ENCODE peak calls at places on chromosome 22, in seven cellular contexts. W is A549, F is right lobe of liver, K is IMR-90, T is upper lobe of left lung, C is tibial nerve, S is body of pancreas. L is an unnamed sample.

GRCh38 chr22:46021577-46021976 is 44.6 kb upstream of the WNT7B start:
- DNase-seq in W (no peak), F (peak; percentile 20), C (no peak), T (no peak), K (no peak), S (no peak), L (no peak)

GRCh38 chr22:45969414-45969799 is 7.6 kb downstream of the WNT7B start:
- DNase-seq in W (no peak), C (no peak), K (no peak), T (peak; percentile 77), S (no peak), F (no peak), L (no peak)

GRCh38 chr22:44404341-44405020 is 91.7 kb upstream of the SHISAL1 start:
- DNase-seq in T (no peak), W (no peak), F (peak; percentile 38), C (no peak), S (no peak), K (no peak), L (no peak)

GRCh38 chr22:28250036-28250695 is 331.1 kb upstream of the PITPNB start:
- DNase-seq in C (no peak), T (no peak), F (no peak), S (no peak), K (no peak), W (no peak), L (no peak)

GRCh38 chr22:28269277-28269676 is 350.2 kb upstream of the PITPNB start:
- DNase-seq in T (no peak), K (no peak), F (no peak), C (no peak), W (no peak), S (no peak), L (no peak)

GRCh38 chr22:46750861-46751260 is 11.6 kb upstream of the TBC1D22A start:
- DNase-seq in F (peak; percentile 72), C (no peak), T (no peak), S (no peak), W (no peak), K (no peak), L (no peak)

GRCh38 chr22:23110922-23111527 is 30.8 kb downstream of the RSPH14 start:
- DNase-seq in W (no peak), T (no peak), C (no peak), K (no peak), F (no peak), S (no peak), L (no peak)

GRCh38 chr22:19113429-19113828 is 8.8 kb downstream of the DGCR2 start:
- DNase-seq in K (no peak), C (no peak), W (no peak), T (no peak), S (no peak), F (no peak), L (no peak)

GRCh38 chr22:41523464-41524221 is 20.6 kb downstream of the POLR3H start:
- DNase-seq in W (no peak), C (no peak), K (peak; percentile 89), F (no peak), S (peak; percentile 30), T (no peak), L (peak; percentile 62)

GRCh38 chr22:41524283-41524682 is 20.0 kb downstream of the POLR3H start:
- DNase-seq in F (peak; percentile 87), W (no peak), S (peak; percentile 75), C (peak; percentile 67), T (no peak), K (peak; percentile 78), L (no peak)

GRCh38 chr22:41524809-41525449 is 19.3 kb downstream of the POLR3H start:
- DNase-seq in F (no peak), T (peak; percentile 66), K (no peak), S (no peak), C (no peak), W (no peak), L (no peak)

GRCh38 chr22:41521166-41521565 is 23.1 kb downstream of the POLR3H start:
- DNase-seq in S (no peak), F (no peak), T (no peak), W (no peak), C (no peak), K (no peak), L (no peak)

GRCh38 chr22:41522813-41523212 is 21.5 kb downstream of the POLR3H start:
- DNase-seq in T (no peak), K (no peak), C (no peak), S (no peak), F (no peak), W (no peak), L (no peak)
- TF ChIP-seq POLR2A in T (no peak), K (no peak), C (no peak), S (no peak), F (no peak), W (no peak), L (no peak)

GRCh38 chr22:31488346-31488883 is 1.2 kb downstream of the EIF4ENIF1 start:
- DNase-seq in W (no peak), C (no peak), S (no peak), F (no peak), T (no peak), K (no peak), L (peak; percentile 29)

GRCh38 chr22:31488988-31489617 is 539 bp downstream of the EIF4ENIF1 start:
- DNase-seq in F (peak; percentile 63), K (peak; percentile 7), C (no peak), T (no peak), S (peak; percentile 25), W (no peak), L (peak; percentile 75)

GRCh38 chr22:31491218-31491962 is 1.7 kb upstream of the EIF4ENIF1 start:
- DNase-seq in S (no peak), T (no peak), F (no peak), C (no peak), K (no peak), W (no peak), L (no peak)

GRCh38 chr22:31490496-31490925 is 869 bp upstream of the EIF4ENIF1 start:
- DNase-seq in K (peak; percentile 79), S (peak; percentile 79), F (peak; percentile 66), T (no peak), W (peak; percentile 37), C (peak; percentile 34), L (peak; percentile 82)

DNA sequence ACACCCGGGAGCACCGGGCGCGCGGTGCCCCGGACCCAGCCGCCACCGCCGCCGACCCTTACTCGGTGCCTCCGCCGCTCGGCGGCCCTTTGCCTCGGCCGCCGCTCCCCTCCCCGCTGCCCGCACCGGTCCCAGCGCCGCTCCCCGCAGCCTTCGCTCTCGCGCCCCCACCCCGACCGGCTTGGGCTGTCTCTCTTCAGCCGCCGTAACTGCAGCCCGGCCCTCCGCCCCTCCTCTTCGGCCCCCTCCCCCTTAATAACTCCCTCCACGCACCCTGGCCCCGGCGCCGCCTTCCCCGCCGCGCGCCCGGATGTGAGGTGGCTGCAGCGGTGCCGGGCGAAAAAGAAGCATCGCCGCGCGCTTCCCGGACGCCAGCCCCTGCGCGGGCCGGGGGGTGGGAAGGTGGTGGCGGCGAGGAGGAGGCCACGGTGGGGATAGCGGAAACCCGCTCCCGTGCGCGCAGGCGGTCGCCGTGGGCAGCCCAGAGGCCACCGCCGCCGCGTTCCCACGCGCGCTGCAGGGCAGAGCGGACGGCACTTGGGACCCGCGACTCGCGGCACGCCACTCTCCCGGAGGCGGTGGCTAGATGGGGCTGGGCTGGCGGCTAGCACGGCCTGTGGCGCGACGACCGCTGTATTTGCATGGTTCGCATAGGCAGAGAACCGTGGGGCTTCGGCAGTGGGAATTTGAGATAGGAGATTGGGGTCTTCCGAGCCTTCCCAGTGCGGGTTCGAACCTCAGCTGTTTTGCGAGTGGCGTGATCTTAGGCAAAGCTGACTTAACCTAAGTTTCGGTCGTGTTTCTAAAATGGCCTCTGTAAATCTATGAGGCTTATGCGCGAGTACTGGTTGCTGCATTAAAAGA is at the start of gene EIF4ENIF1:
- DNase-seq in W (peak; percentile 62), C (peak; percentile 75), T (peak; percentile 96), K (peak; percentile 78), F (peak; percentile 91), S (peak; percentile 90), L (peak; percentile 89)
- TF ChIP-seq POLR2A in W (peak; percentile 43), C (peak; percentile 8), T (peak; percentile 45), K (no peak), F (peak; percentile 75), S (peak; percentile 75), L (peak; percentile 80)

GRCh38 chr22:37534445-37534844 is 15.2 kb upstream of the CARD10 start:
- DNase-seq in S (no peak), F (no peak), C (no peak), K (no peak), W (no peak), T (no peak), L (no peak)

GRCh38 chr22:37533995-37534394 is 14.8 kb upstream of the CARD10 start:
- DNase-seq in T (no peak), S (no peak), C (no peak), F (no peak), K (peak; percentile 88), W (no peak), L (no peak)

GRCh38 chr22:37542959-37543358 is 17.3 kb upstream of the CDC42EP1 start:
- DNase-seq in K (no peak), S (no peak), F (no peak), W (no peak), C (no peak), T (no peak), L (no peak)

GRCh38 chr22:37535159-37535558 is 15.9 kb upstream of the CARD10 start:
- DNase-seq in F (no peak), K (no peak), S (no peak), C (no peak), T (no peak), W (no peak), L (no peak)

DNA sequence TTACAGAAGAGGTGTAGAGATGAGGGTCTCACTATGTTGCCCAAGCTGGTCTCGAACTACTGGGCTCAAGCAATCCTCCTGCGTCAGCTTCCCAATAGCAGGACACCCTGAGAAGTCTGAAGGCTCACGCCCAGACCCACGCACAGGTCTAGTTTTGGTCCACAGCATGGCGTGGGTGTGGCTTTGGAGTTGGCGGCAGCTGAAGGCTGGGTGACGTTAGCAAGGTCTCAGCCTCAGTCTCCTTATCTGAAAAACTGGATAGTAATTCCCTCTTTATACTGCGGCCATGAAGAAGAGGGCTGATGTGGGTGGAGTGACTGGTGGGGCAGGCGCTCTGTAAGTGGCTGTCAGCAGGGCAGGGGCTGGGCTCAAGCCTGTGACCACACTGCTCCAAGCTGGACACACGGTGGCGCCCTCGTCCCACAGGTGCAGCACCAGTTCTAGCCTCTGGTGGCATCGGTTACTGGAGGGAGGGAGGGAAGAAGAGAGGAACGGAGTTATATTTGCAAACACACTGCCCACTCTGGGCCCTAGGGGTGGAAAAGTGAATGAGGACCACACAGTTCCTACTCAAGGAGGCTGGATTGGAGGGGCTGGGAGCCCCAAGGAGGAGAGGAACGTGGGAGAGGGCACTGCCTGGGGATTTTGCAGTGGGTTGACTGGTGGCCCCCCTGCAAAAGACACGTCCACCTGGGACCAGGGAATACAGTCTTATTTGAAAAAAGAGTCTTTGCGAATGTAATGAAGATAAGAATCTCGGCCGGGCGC is 19.6 kb upstream of the CARD10 start:
- DNase-seq in K (peak; percentile 92), S (peak; percentile 96), C (peak; percentile 89), F (peak; percentile 96), W (peak; percentile 88), T (peak; percentile 92), L (peak; percentile 92)
- TF ChIP-seq POLR2A in K (peak; percentile 66), S (no peak), C (peak; percentile 10), F (no peak), W (no peak), T (no peak), L (no peak)

GRCh38 chr22:40411506-40411861 is 41.1 kb downstream of the SGSM3 start:
- DNase-seq in K (no peak), F (no peak), T (peak; percentile 30), S (no peak), W (no peak), C (no peak), L (no peak)
- TF ChIP-seq POLR2A in K (no peak), F (no peak), T (no peak), S (no peak), W (no peak), C (no peak), L (no peak)

L was measured in erythroblast.